ENCODE peak calls at places on chromosomes 2 and 18, in eight cellular contexts. D is neural crest cell, L is heart left ventricle, N is upper lobe of right lung, T is brain microvascular endothelial cell, W is prostate gland, O is GM10248, E is AG10803. I is an unnamed sample.

GRCh38 chr2:144097440-144098225 is 422.3 kb downstream of the ZEB2 start:
- DNase-seq in D (no peak), L (no peak), N (no peak), T (no peak), W (no peak), O (no peak), E (no peak), I (no peak)

GRCh38 chr2:85133751-85134254 is 611 bp downstream of the TCF7L1 start:
- DNase-seq in D (peak), L (peak), N (peak), T (no peak), W (peak), O (peak), E (peak), I (peak)

GRCh38 chr2:29597048-29597447 is 324.3 kb downstream of the ALK start:
- DNase-seq in D (no peak), L (no peak), N (no peak), T (no peak), W (no peak), O (no peak), E (no peak), I (no peak)

GRCh38 chr2:37688771-37689468 is 17.5 kb upstream of the CDC42EP3 start:
- DNase-seq in D (no peak), L (no peak), N (no peak), T (peak), W (peak), O (no peak), E (peak), I (no peak)

GRCh38 chr18:59340312-59340711 is 18.8 kb downstream of the LMAN1 start:
- DNase-seq in D (no peak), L (no peak), N (no peak), T (no peak), W (no peak), O (no peak), E (no peak), I (no peak)

GRCh38 chr18:9519431-9519830 is 44.1 kb downstream of the RALBP1 start:
- DNase-seq in D (no peak), L (no peak), N (no peak), T (no peak), W (no peak), O (no peak), E (no peak), I (no peak)

GRCh38 chr2:239385096-239386000 is 15.5 kb downstream of the HDAC4 start:
- DNase-seq in D (no peak), L (no peak), N (peak), T (no peak), W (no peak), O (no peak), E (no peak), I (no peak)

GRCh38 chr18:51458861-51459260 is 261.4 kb upstream of the MEX3C start:
- DNase-seq in D (no peak), L (no peak), N (no peak), T (no peak), W (no peak), O (no peak), E (no peak), I (no peak)

GRCh38 chr18:9615973-9616559 is 1.7 kb upstream of the PPP4R1 start:
- DNase-seq in D (no peak), L (no peak), N (no peak), T (no peak), W (no peak), O (no peak), E (peak), I (no peak)

GRCh38 chr2:224786848-224787247 is 70.7 kb upstream of the CCDC195 start:
- DNase-seq in D (no peak), L (no peak), N (no peak), T (no peak), W (no peak), O (no peak), E (no peak), I (no peak)

DNA sequence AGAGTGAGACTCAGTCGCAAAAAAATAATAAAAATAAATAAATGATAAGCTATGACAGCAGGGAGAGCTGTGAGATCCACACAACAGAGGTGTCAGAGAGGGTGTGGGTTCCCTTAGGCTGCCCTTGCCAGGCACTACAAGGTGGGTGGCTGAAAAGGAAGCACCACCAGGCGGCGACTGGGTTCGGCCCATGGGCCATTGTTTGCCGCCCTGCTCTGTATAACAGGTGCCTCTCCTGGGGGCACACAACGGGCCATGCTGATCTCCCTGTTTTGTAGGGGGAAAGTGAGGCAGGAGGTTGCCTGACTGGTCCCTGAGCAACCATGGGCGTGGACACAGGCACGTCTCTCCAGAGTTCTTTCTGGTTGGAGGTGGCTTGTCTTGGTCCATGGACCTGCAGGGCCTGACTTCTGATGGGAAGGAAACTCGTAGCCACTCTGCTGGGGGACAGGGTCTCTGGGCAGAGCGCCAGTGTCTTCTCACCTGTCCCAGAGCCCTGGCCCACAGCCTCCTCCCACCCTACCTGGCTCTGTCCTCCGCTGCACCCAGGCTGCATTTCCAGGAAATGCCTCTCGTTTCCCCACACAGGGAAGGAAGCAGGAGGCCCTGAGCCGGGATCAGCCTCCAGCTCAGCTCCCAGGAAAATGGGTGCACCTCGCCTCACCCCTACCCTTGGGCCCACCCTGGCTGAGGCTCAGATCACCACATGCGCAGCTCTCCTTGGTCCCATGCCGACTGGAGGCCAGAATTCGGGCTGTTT is 109.6 kb upstream of the ODC1 start:
- DNase-seq in D (no peak), L (no peak), N (no peak), T (no peak), W (no peak), O (no peak), E (no peak), I (no peak)
- TF ChIP-seq CTCF in D (no peak), L (no peak), N (no peak), T (no peak), W (no peak), O (no peak), E (no peak), I (no peak)

GRCh38 chr2:44623622-44624351 is 262.0 kb downstream of the CAMKMT start:
- DNase-seq in D (no peak), L (no peak), N (no peak), T (no peak), W (no peak), O (no peak), E (no peak), I (no peak)
- TF ChIP-seq CTCF in D (peak), L (no peak), N (no peak), T (no peak), W (no peak), O (no peak), E (peak), I (no peak)

DNA sequence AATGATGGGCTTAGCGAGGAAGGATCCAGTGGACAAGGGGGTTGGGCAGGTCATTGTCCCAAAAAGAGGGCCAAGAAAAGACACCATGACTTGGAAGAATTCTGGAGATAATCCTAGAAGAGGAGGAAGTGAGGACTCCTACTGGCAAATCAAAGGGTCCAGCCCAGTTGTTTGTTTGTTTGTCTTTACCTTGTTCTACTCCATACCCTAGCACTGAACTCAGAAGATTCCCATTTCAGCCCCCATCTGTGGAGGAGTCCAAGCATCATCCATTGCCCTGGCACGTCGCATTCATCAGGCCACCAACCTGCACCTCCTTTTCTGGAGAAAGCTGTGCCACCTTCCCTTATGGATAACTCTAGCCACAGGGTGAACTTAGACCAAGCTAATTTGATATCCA is 326.2 kb downstream of the EN1 start:
- DNase-seq in D (no peak), L (no peak), N (no peak), T (no peak), W (no peak), O (no peak), E (no peak), I (no peak)
- TF ChIP-seq CTCF in D (no peak), L (no peak), N (no peak), T (no peak), W (no peak), O (no peak), E (no peak), I (no peak)

GRCh38 chr2:114729025-114729424 is 286.6 kb downstream of the DPP10 start:
- DNase-seq in D (no peak), L (no peak), N (no peak), T (no peak), W (no peak), O (no peak), E (no peak), I (no peak)
- TF ChIP-seq CTCF in D (peak), L (no peak), N (peak), T (no peak), W (no peak), O (no peak), E (no peak), I (peak)

DNA sequence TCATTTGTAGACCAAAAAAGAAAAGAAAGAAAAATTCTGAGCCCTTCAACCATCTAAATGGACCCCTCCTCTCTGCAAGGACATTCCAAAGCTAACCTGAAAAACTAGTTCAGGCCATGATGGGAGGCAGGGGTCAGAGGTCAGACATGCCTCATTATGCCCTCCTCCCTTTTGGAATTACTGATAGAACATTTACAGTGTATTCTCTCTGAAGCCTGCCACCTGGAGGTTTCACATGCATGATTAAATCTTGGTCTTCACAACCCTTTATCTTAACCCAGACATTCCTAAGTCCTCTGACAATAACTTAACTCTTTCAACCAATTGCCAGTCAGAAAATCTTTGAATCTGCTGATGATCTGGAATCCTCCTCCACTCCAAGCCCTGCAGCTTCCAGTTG is 86.0 kb downstream of the SPP2 start:
- DNase-seq in D (no peak), L (no peak), N (no peak), T (no peak), W (no peak), O (no peak), E (no peak), I (no peak)
- TF ChIP-seq CTCF in D (no peak), L (no peak), N (no peak), T (peak), W (no peak), O (no peak), E (no peak), I (no peak)

GRCh38 chr2:142426064-142426463 is 295.2 kb upstream of the LRP1B start:
- DNase-seq in D (no peak), L (no peak), N (no peak), T (no peak), W (no peak), O (no peak), E (no peak), I (no peak)
- TF ChIP-seq CTCF in D (no peak), L (no peak), N (no peak), T (no peak), W (no peak), O (no peak), E (no peak), I (no peak)

GRCh38 chr2:184472481-184472880 is 125.8 kb upstream of the ZNF804A start:
- DNase-seq in D (no peak), L (no peak), N (no peak), T (no peak), W (no peak), O (no peak), E (no peak), I (no peak)
- TF ChIP-seq CTCF in D (no peak), L (no peak), N (no peak), T (no peak), W (no peak), O (no peak), E (no peak), I (no peak)

DNA sequence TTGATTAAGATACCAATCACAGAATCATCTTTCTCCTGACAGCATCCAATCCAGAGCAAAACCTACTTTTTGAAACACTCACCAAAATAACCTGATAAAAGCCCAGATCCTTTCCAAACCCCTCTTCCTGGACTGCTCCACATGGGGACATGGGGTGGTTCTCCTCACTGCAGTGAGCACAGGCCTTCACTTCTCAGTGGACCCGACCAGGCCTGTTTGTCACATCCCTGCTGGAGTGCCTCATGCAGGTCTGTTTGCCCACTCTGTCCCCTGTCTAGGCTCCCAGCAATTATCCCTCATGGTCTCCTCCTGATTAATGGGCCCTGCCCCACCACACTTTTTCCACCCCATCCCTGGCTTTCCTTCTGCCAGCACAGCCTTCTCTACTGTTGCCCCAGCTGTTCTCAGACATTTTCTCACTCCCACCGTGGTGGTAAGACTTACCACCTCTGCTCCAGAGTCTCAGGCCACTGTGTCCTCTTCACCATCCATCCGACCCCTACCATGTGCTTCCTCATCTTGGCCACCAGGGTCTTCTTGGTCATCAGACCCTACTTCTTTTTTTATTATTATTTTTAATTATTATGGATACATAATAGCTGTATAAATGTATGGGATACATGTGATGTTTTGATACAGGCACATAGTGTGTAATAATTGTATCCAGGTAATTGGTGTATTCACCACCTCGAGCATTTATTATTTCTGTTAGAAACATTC is 21.1 kb downstream of the MRPL30 start:
- DNase-seq in D (no peak), L (no peak), N (no peak), T (no peak), W (no peak), O (no peak), E (no peak), I (no peak)
- TF ChIP-seq CTCF in D (peak), L (no peak), N (peak), T (peak), W (no peak), O (no peak), E (no peak), I (no peak)

GRCh38 chr2:73112913-73113633 is at the start of gene RAB11FIP5:
- DNase-seq in D (peak), L (peak), N (peak), T (peak), W (peak), O (peak), E (peak), I (peak)
- TF ChIP-seq CTCF in D (peak), L (no peak), N (no peak), T (no peak), W (peak), O (no peak), E (no peak), I (no peak)

GRCh38 chr2:152441961-152442360 is 107.0 kb downstream of the FMNL2 start:
- DNase-seq in D (no peak), L (no peak), N (no peak), T (no peak), W (no peak), O (no peak), E (no peak), I (no peak)
- TF ChIP-seq CTCF in D (no peak), L (no peak), N (no peak), T (no peak), W (no peak), O (peak), E (no peak), I (no peak)

I was measured in body of pancreas.